ENCODE peak calls at places on chromosome 5, in four cellular contexts. V, X, C and H are unnamed samples.

GRCh38 chr5:108560581-108560980 is 178.7 kb upstream of the FBXL17 start:
- DNase-seq in V (no peak), X (peak), C (no peak), H (no peak)

GRCh38 chr5:114238771-114239313 is 123.0 kb upstream of the KCNN2 start:
- DNase-seq in V (no peak), C (no peak), X (no peak), H (no peak)

GRCh38 chr5:40570408-40571129 is 109.1 kb upstream of the PTGER4 start:
- DNase-seq in V (no peak), X (no peak), C (peak), H (no peak)

GRCh38 chr5:68872088-68872842 is 221.5 kb upstream of the SLC30A5 start:
- DNase-seq in V (no peak), C (no peak), X (no peak), H (no peak)

GRCh38 chr5:67208403-67208802 is 11.8 kb upstream of the CD180 start:
- DNase-seq in V (no peak), C (no peak), X (no peak), H (no peak)

GRCh38 chr5:86929123-86929766 is 311.5 kb downstream of the COX7C start:
- DNase-seq in C (no peak), V (no peak), X (no peak), H (no peak)

GRCh38 chr5:89847743-89848142 is 561.8 kb downstream of the CETN3 start:
- DNase-seq in V (no peak), C (peak), X (no peak), H (no peak)

GRCh38 chr5:128436825-128437224 is 101.2 kb downstream of the FBN2 start:
- DNase-seq in V (no peak), C (peak), X (no peak), H (no peak)

GRCh38 chr5:15326471-15326870 is 173.5 kb upstream of the FBXL7 start:
- DNase-seq in X (no peak), C (no peak), V (no peak), H (no peak)

GRCh38 chr5:157555031-157555640 is 20.4 kb downstream of the ADAM19 start:
- DNase-seq in V (no peak), C (no peak), X (no peak), H (no peak)

GRCh38 chr5:147613359-147613758 is 103.5 kb upstream of the DPYSL3 start:
- DNase-seq in C (no peak), X (no peak), V (no peak), H (no peak)

GRCh38 chr5:36680066-36680465 is 73.7 kb downstream of the SLC1A3 start:
- DNase-seq in X (peak), C (no peak), V (peak), H (peak)

GRCh38 chr5:179262126-179262920 is 82.9 kb downstream of the ADAMTS2 start:
- DNase-seq in X (no peak), V (peak), C (no peak), H (peak)

GRCh38 chr5:64384761-64385160 is 121.1 kb upstream of the RGS7BP start:
- DNase-seq in X (no peak), C (peak), V (no peak), H (no peak)

GRCh38 chr5:149745-150450 is 41.4 kb upstream of the LRRC14B start:
- DNase-seq in V (no peak), C (peak), X (no peak), H (no peak)

GRCh38 chr5:158609729-158610128 is 490.0 kb downstream of the EBF1 start:
- DNase-seq in V (no peak), C (no peak), X (no peak), H (no peak)

GRCh38 chr5:163434410-163434866 is 3.0 kb upstream of the CCNG1 start:
- DNase-seq in V (peak), X (peak), C (peak), H (no peak)

GRCh38 chr5:31470608-31471007 is 61.3 kb downstream of the DROSHA start:
- DNase-seq in C (no peak), V (peak), X (peak), H (peak)

GRCh38 chr5:137856201-137856600 is 11.5 kb upstream of the MYOT start:
- DNase-seq in V (no peak), C (no peak), X (no peak), H (no peak)

GRCh38 chr5:97874491-97874890 is 691.4 kb upstream of the RIOK2 start:
- DNase-seq in C (no peak), X (no peak), V (no peak), H (no peak)

GRCh38 chr5:78753093-78753531 is 104.5 kb upstream of the LHFPL2 start:
- DNase-seq in C (no peak), V (no peak), X (no peak), H (no peak)

GRCh38 chr5:78113689-78114088 is 180.8 kb downstream of the AP3B1 start:
- DNase-seq in C (no peak), V (no peak), X (no peak), H (no peak)

GRCh38 chr5:37905230-37905629 is 65.4 kb upstream of the GDNF start:
- DNase-seq in V (no peak), C (no peak), X (no peak), H (no peak)

GRCh38 chr5:123916331-123917121 is 404.5 kb downstream of the CSNK1G3 start:
- DNase-seq in C (peak), V (no peak), X (no peak), H (no peak)

GRCh38 chr5:133941456-133942196 is 26.8 kb downstream of the C5orf15 start:
- DNase-seq in C (no peak), V (no peak), X (no peak), H (peak)

GRCh38 chr5:179165421-179166170 is 105.4 kb downstream of the ZNF354C start:
- DNase-seq in C (no peak), V (no peak), X (no peak), H (no peak)

GRCh38 chr5:6447384-6448140 is 1.1 kb upstream of the UBE2QL1 start:
- DNase-seq in V (no peak), X (no peak), C (no peak), H (no peak)

GRCh38 chr5:72117281-72117680 is 10.0 kb downstream of the MAP1B start:
- DNase-seq in C (no peak), X (no peak), V (no peak), H (no peak)

GRCh38 chr5:68419637-68420452 is 204.3 kb downstream of the PIK3R1 start:
- DNase-seq in V (peak), X (peak), C (peak), H (no peak)

GRCh38 chr5:586751-587285 is 25.3 kb upstream of the CEP72 start:
- DNase-seq in C (peak), V (no peak), X (peak), H (peak)

GRCh38 chr5:5810461-5810860 is 388.0 kb downstream of the ICE1 start:
- DNase-seq in V (no peak), X (no peak), C (no peak), H (no peak)

GRCh38 chr5:92945630-92946097 is 635.4 kb downstream of the NR2F1-AS1 start:
- DNase-seq in C (no peak), V (no peak), X (no peak), H (no peak)

GRCh38 chr5:62083247-62083646 is 222.8 kb upstream of the KIF2A start:
- DNase-seq in X (no peak), V (no peak), C (no peak), H (no peak)

GRCh38 chr5:43305948-43306563 is 7.2 kb downstream of the HMGCS1 start:
- DNase-seq in C (peak), V (no peak), X (peak), H (no peak)

GRCh38 chr5:178460598-178461425 is 129.4 kb downstream of the COL23A1 start:
- DNase-seq in C (peak), X (peak), V (peak), H (peak)

GRCh38 chr5:113043491-113043931 is 66.9 kb downstream of the DCP2 start:
- DNase-seq in V (no peak), X (peak), C (peak), H (peak)

GRCh38 chr5:31471040-31471439 is 60.9 kb downstream of the DROSHA start:
- DNase-seq in V (no peak), C (no peak), X (no peak), H (no peak)

GRCh38 chr5:171450423-171451246 is 31.2 kb downstream of the FGF18 start:
- DNase-seq in C (peak), X (peak), V (peak), H (peak)

GRCh38 chr5:74865293-74865798 is 841 bp downstream of the FAM169A start:
- DNase-seq in X (no peak), V (no peak), C (peak), H (no peak)
- H3K27ac ChIP-seq in X (peak), V (peak), C (peak), H (no peak)

DNA sequence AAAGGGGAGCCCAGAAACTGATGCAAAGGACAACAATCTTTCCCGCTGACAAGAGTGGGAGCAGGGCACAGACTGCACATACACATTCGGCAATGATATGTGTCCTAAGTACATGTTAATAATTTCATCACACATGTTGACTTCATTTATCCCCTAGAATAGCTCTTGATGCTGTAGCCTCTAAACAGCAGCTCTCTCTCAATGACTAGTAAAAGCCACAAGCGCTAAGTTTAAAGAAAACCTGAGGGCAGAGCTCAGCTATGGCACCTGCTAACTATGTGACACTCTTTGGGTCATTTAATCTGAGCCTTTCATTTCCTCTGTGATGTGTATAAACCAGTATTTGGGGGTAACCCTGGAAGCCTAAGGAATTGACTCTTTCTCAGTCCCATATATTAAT is 140.6 kb upstream of the MOCS2 start:
- DNase-seq in C (no peak), V (no peak), X (no peak), H (no peak)
- H3K27ac ChIP-seq in C (no peak), V (no peak), X (no peak), H (peak)

DNA sequence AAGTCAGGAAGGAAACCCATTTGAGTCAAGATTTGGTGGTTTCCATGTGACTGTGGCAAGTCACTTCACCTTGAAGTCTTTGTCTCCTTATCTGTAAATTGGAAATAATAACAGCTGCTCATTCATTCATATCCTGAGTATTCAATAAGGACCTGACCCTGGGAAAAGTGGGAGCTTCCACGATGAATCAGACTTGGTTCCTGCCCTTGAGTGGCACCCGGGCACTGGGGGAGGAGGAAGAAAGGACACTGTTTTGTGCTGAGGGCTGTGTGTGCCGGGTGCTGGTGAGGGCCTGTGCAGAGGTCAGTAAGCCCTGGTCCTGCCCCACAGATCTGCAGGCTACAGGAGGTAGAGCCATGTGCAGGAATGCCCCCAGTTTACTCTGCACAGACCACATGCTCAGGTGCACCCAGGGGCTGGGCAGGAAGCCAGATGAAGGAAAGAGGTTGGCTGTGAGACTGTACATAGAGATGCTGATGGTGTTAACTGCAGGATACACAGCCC is 6.8 kb downstream of the NDST1 start:
- DNase-seq in C (peak), X (peak), V (no peak), H (no peak)
- H3K27ac ChIP-seq in C (peak), X (peak), V (peak), H (peak)

GRCh38 chr5:139149477-139150199 is 48.5 kb downstream of the SIL1 start:
- DNase-seq in X (peak), V (no peak), C (no peak), H (no peak)
- H3K27ac ChIP-seq in X (peak), V (no peak), C (no peak), H (no peak)

DNA sequence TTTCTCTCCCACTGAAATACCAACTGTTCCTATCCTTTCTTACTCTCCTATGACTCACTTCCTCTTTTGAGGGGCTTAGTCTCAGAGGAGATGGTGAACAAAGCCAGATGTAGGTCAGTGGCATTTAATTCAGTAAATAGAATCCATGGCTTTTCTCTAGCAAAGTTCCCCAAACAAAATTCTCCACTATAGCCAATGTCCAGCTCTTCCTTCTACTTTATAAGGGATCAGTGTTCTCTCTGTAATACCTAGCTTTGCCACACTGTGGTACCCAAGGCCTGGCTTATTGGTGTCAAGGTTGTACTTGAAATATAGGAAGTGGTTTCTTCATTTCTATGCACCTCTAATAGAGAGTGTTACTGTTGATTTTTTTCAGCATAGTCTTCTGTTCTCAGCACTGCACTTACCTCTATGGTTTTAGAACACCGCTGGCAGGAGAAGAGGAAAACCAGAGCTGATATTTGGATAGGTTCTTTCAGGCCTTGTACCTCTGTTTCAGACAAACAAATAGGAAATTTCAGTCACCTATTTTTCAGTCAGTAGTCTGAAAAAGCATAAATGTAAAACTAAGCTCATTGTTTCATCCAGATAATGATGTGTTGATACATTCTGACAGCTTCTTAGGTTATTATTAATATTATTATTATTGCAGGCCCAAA is 40.6 kb upstream of the ITGA2 start:
- DNase-seq in V (peak), C (peak), X (peak), H (peak)
- H3K27ac ChIP-seq in V (peak), C (no peak), X (no peak), H (no peak)

DNA sequence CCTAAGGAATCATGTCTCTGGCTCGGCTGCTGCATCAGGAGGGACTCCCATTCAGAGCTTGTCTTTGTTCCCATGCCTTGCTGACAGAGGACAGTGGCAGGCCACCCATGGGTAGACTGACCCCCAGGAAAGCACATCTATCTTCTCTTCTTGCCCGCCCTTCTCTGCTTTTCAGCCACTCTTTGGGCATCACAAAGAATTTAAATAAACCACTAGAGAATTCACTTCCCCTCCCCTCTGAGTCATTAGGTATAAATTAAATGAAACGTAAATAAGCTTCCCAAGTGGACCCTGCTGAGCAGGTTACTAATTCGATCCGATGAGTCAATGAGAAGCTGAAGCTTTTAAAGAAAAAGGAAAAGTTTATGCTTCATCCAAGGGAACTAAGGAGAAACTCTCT is 97.0 kb downstream of the DRD1 start:
- DNase-seq in X (no peak), V (no peak), C (peak), H (no peak)
- H3K27ac ChIP-seq in X (no peak), V (no peak), C (no peak), H (no peak)

GRCh38 chr5:96683392-96683791 is 21.2 kb downstream of the CAST start:
- DNase-seq in C (no peak), X (no peak), V (no peak), H (no peak)
- H3K27ac ChIP-seq in C (no peak), X (no peak), V (no peak), H (no peak)

GRCh38 chr5:118687671-118688621 is 300.4 kb downstream of the DTWD2 start:
- DNase-seq in C (no peak), V (no peak), X (no peak), H (no peak)
- H3K27ac ChIP-seq in C (no peak), V (no peak), X (no peak), H (no peak)